ENCODE peak calls at places on chromosomes 5 and 9, in seven cellular contexts. H is fibroblast of the aortic adventitia; E is naive thymus-derived CD4-positive, alpha-beta T cell; K is GM18507; R is fibroblast of the conjunctiva; B is NCI-H524 treated with DMSO at 0.1 percent for 48 hours; T is HS-5. O is an unnamed sample.

GRCh38 chr9:133493845-133494540 is 15.1 kb upstream of the SLC2A6 start:
- DNase-seq in H (no peak), E (no peak), K (no peak), R (no peak), B (no peak), T (no peak), O (no peak)

GRCh38 chr9:91075279-91075678 is 273.7 kb downstream of the SYK start:
- DNase-seq in H (no peak), E (no peak), K (no peak), R (no peak), B (no peak), T (no peak), O (no peak)

GRCh38 chr5:85614482-85614881 is 1003.3 kb upstream of the COX7C start:
- DNase-seq in H (no peak), E (no peak), K (no peak), R (no peak), B (no peak), T (peak), O (no peak)

GRCh38 chr5:149404746-149405549 is 25.9 kb upstream of the IL17B start:
- DNase-seq in H (peak), E (no peak), K (no peak), R (no peak), B (no peak), T (peak), O (no peak)

GRCh38 chr5:139950436-139950835 is 92.7 kb downstream of the NRG2 start:
- DNase-seq in H (no peak), E (no peak), K (no peak), R (no peak), B (peak), T (no peak), O (no peak)

GRCh38 chr5:187617-188451 is 3.5 kb upstream of the LRRC14B start:
- DNase-seq in H (no peak), E (no peak), K (no peak), R (no peak), B (no peak), T (no peak), O (no peak)

GRCh38 chr5:108144332-108144731 is 237.6 kb downstream of the FBXL17 start:
- DNase-seq in H (peak), E (no peak), K (no peak), R (no peak), B (no peak), T (no peak), O (no peak)

GRCh38 chr5:145887976-145888574 is 15.3 kb upstream of the GRXCR2 start:
- DNase-seq in H (peak), E (no peak), K (no peak), R (peak), B (no peak), T (peak), O (no peak)

GRCh38 chr5:84113246-84114118 is 271.2 kb downstream of the EDIL3 start:
- DNase-seq in H (no peak), E (no peak), K (no peak), R (no peak), B (peak), T (no peak), O (no peak)

GRCh38 chr9:96674914-96675538 is 19.9 kb upstream of the PRXL2C start:
- DNase-seq in H (peak), E (no peak), K (no peak), R (peak), B (no peak), T (peak), O (no peak)

GRCh38 chr9:87799503-87799902 is 73.6 kb downstream of the CTSL start:
- DNase-seq in H (no peak), E (no peak), K (no peak), R (no peak), B (no peak), T (no peak), O (no peak)

GRCh38 chr5:95644351-95645042 is 2.1 kb upstream of the RFESD start:
- DNase-seq in H (peak), E (peak), K (no peak), R (no peak), B (no peak), T (no peak), O (peak)

GRCh38 chr5:112492291-112492690 is 73.2 kb upstream of the EPB41L4A start:
- DNase-seq in H (peak), E (no peak), K (peak), R (peak), B (no peak), T (peak), O (peak)

GRCh38 chr5:97102010-97102470 is 40.4 kb downstream of the LIX1 start:
- DNase-seq in H (no peak), E (no peak), K (no peak), R (no peak), B (no peak), T (no peak), O (no peak)

GRCh38 chr5:2017540-2018389 is 135.0 kb upstream of the IRX4 start:
- DNase-seq in H (peak), E (peak), K (peak), R (no peak), B (no peak), T (no peak), O (no peak)

GRCh38 chr9:136690104-136690840 is 3.0 kb upstream of the AGPAT2 start:
- DNase-seq in H (no peak), E (no peak), K (no peak), R (no peak), B (no peak), T (no peak), O (no peak)

GRCh38 chr5:139481122-139481533 is 1.4 kb downstream of the STING1 start:
- DNase-seq in H (peak), E (no peak), K (no peak), R (no peak), B (no peak), T (no peak), O (peak)

GRCh38 chr9:125493384-125493783 is 213.6 kb downstream of the MAPKAP1 start:
- DNase-seq in H (no peak), E (no peak), K (no peak), R (no peak), B (no peak), T (no peak), O (no peak)

GRCh38 chr5:178380541-178381074 is 148.0 kb upstream of the PHYKPL start:
- DNase-seq in H (no peak), E (no peak), K (no peak), R (no peak), B (no peak), T (no peak), O (no peak)

GRCh38 chr9:130172161-130172857 is at the start of gene NCS1:
- DNase-seq in H (peak), E (no peak), K (peak), R (peak), B (no peak), T (no peak), O (peak)

GRCh38 chr9:109708507-109708945 is 71.5 kb upstream of the PALM2AKAP2 start:
- DNase-seq in H (peak), E (no peak), K (no peak), R (no peak), B (no peak), T (no peak), O (no peak)

GRCh38 chr5:89010512-89010911 is 127.5 kb upstream of the MEF2C start:
- DNase-seq in H (no peak), E (no peak), K (no peak), R (no peak), B (no peak), T (no peak), O (no peak)

GRCh38 chr5:143472576-143472975 is 69.1 kb upstream of the NR3C1 start:
- DNase-seq in H (no peak), E (no peak), K (no peak), R (no peak), B (no peak), T (no peak), O (no peak)

GRCh38 chr9:98605116-98605515 is 103.6 kb downstream of the GABBR2 start:
- DNase-seq in H (no peak), E (no peak), K (no peak), R (no peak), B (no peak), T (no peak), O (no peak)

GRCh38 chr5:164433471-164433870 is 928.1 kb downstream of the MAT2B start:
- DNase-seq in H (peak), E (no peak), K (no peak), R (no peak), B (no peak), T (no peak), O (no peak)

GRCh38 chr5:130975847-130976246 is 189.2 kb downstream of the HINT1 start:
- DNase-seq in H (no peak), E (no peak), K (no peak), R (no peak), B (no peak), T (no peak), O (no peak)

GRCh38 chr9:130137870-130138653 is 34.1 kb upstream of the NCS1 start:
- DNase-seq in H (peak), E (no peak), K (no peak), R (peak), B (no peak), T (peak), O (no peak)

GRCh38 chr5:141532726-141533125 is 43.8 kb downstream of the PCDHGC5 start:
- DNase-seq in H (no peak), E (no peak), K (no peak), R (no peak), B (no peak), T (no peak), O (no peak)

GRCh38 chr9:72333758-72334157 is 31.2 kb downstream of the ZFAND5 start:
- DNase-seq in H (no peak), E (no peak), K (no peak), R (no peak), B (no peak), T (no peak), O (no peak)

GRCh38 chr5:179568731-179569130 is 18.4 kb downstream of the RUFY1 start:
- DNase-seq in H (no peak), E (no peak), K (no peak), R (no peak), B (no peak), T (no peak), O (no peak)

GRCh38 chr9:127545196-127546124 is 66.6 kb upstream of the STXBP1 start:
- DNase-seq in H (peak), E (no peak), K (peak), R (no peak), B (no peak), T (no peak), O (no peak)

GRCh38 chr9:124260769-124261603 is 3.2 kb downstream of the NEK6 start:
- DNase-seq in H (peak), E (no peak), K (no peak), R (peak), B (no peak), T (no peak), O (no peak)

GRCh38 chr5:147880461-147880860 is 1.9 kb downstream of the SCGB3A2 start:
- DNase-seq in H (no peak), E (no peak), K (no peak), R (no peak), B (no peak), T (no peak), O (no peak)

GRCh38 chr5:135890867-135891266 is 4.8 kb downstream of the IL9 start:
- DNase-seq in H (no peak), E (no peak), K (peak), R (no peak), B (no peak), T (no peak), O (no peak)

GRCh38 chr5:176863041-176863764 is 35.9 kb downstream of the HK3 start:
- DNase-seq in H (no peak), E (no peak), K (no peak), R (no peak), B (no peak), T (no peak), O (no peak)

GRCh38 chr5:76579166-76579765 is 43.9 kb downstream of the F2RL2 start:
- DNase-seq in H (peak), E (no peak), K (no peak), R (no peak), B (no peak), T (peak), O (no peak)

GRCh38 chr9:33416996-33417395 is 14.6 kb upstream of the AQP7 start:
- DNase-seq in H (no peak), E (peak), K (no peak), R (no peak), B (no peak), T (no peak), O (peak)

O was measured in stimulated activated CD4-positive, alpha-beta T cell treated with anti-CD3 and anti-CD28 coated beads, Interleukin-4, amount 100 ng/mL, for 1 hour.